ENCODE peak calls at places on chromosome 19, in four cellular contexts. Y, B, V and X are unnamed samples.

GRCh38 chr19:52660981-52661380 is 22.8 kb upstream of the ZNF83 start:
- DNase-seq in V (no peak), Y (no peak), B (no peak), X (no peak)

GRCh38 chr19:9622531-9622930 is 1.5 kb upstream of the ZNF561 start:
- DNase-seq in V (peak), Y (no peak), B (peak), X (no peak)

GRCh38 chr19:1020868-1021425 is at the start of gene TMEM259:
- DNase-seq in B (peak), Y (peak), V (peak), X (peak)

GRCh38 chr19:4449022-4449825 is 8.4 kb downstream of the UBXN6 start:
- DNase-seq in B (peak), Y (no peak), V (no peak), X (no peak)

GRCh38 chr19:10416380-10417257 is 3.7 kb upstream of the PDE4A start:
- DNase-seq in Y (peak), B (peak), V (peak), X (peak)

GRCh38 chr19:49542446-49542845 is 14.6 kb downstream of the RCN3 start:
- DNase-seq in B (no peak), V (no peak), Y (no peak), X (no peak)

GRCh38 chr19:16834747-16835146 is 5.5 kb downstream of the SIN3B start:
- DNase-seq in V (no peak), B (no peak), Y (no peak), X (no peak)

GRCh38 chr19:55113570-55114039 is 3.8 kb downstream of the PPP1R12C start:
- DNase-seq in Y (no peak), B (peak), V (peak), X (peak)

GRCh38 chr19:17779281-17779930 is 15.5 kb upstream of the B3GNT3 start:
- DNase-seq in Y (no peak), B (peak), V (peak), X (peak)

GRCh38 chr19:7772752-7773291 is 9.8 kb downstream of the CLEC4M start:
- DNase-seq in V (peak), B (no peak), Y (no peak), X (peak)

GRCh38 chr19:4694211-4694987 is 24.3 kb upstream of the MYDGF start:
- DNase-seq in B (peak), Y (no peak), V (peak), X (peak)

GRCh38 chr19:34397853-34398252 is 6.3 kb upstream of the PDCD2L start:
- DNase-seq in Y (no peak), V (no peak), B (no peak), X (no peak)

GRCh38 chr19:8504171-8504570 is 1.7 kb upstream of the PRAM1 start:
- DNase-seq in V (no peak), Y (no peak), B (no peak), X (no peak)

GRCh38 chr19:4597975-4598671 is 38.6 kb upstream of the SEMA6B start:
- DNase-seq in Y (no peak), V (no peak), B (no peak), X (peak)

GRCh38 chr19:11365557-11366117 is 8.8 kb upstream of the SWSAP1 start:
- DNase-seq in V (no peak), B (no peak), Y (no peak), X (no peak)

GRCh38 chr19:1491114-1491848 is at the start of gene REEP6:
- DNase-seq in B (no peak), V (no peak), Y (no peak), X (no peak)

GRCh38 chr19:48558018-48558684 is 6.2 kb downstream of the SULT2B1 start:
- DNase-seq in V (peak), B (peak), Y (no peak), X (peak)

GRCh38 chr19:7690779-7691258 is 10.2 kb downstream of the TRAPPC5 start:
- DNase-seq in Y (no peak), V (no peak), B (no peak), X (no peak)

GRCh38 chr19:16496613-16496983 is 404 bp downstream of the C19orf44 start:
- DNase-seq in V (peak), Y (no peak), B (peak), X (peak)

GRCh38 chr19:55406869-55407624 is 541 bp downstream of the UBE2S start:
- DNase-seq in V (peak), Y (no peak), B (peak), X (peak)

GRCh38 chr19:41860419-41861097 is 503 bp downstream of the RPS19 start:
- DNase-seq in Y (no peak), V (no peak), B (peak), X (peak)